ENCODE peak calls at places on chromosomes 13 and 19, in four cellular contexts. L, N, U and S are unnamed samples. For H3K9me3, the result is how much of the 10 kb centered on the place peaks cover.

GRCh38 chr13:42279080-42279479 is 7.1 kb downstream of the AKAP11 start:
- DNase-seq in U (no peak), N (no peak), L (no peak), S (no peak)

GRCh38 chr13:96796234-96796633 is 198.0 kb downstream of the OXGR1 start:
- DNase-seq in U (no peak), N (no peak), L (no peak), S (no peak)

GRCh38 chr19:16470911-16471811 is 609 bp downstream of the EPS15L1 start:
- DNase-seq in L (no peak), N (peak), U (peak), S (no peak)

GRCh38 chr19:49927526-49928264 is 1.3 kb upstream of the ATF5 start:
- DNase-seq in L (no peak), N (no peak), U (no peak), S (no peak)

GRCh38 chr19:40962460-40962961 is 28.6 kb upstream of the CYP2B6 start:
- DNase-seq in N (no peak), L (no peak), U (no peak), S (no peak)

GRCh38 chr19:31818740-31819228 is 469.5 kb upstream of the TSHZ3 start:
- DNase-seq in L (no peak), N (no peak), U (no peak), S (no peak)

GRCh38 chr19:13986348-13986904 is 19.7 kb downstream of the RFX1 start:
- DNase-seq in N (peak), U (peak), L (peak), S (peak)

GRCh38 chr13:41700790-41701310 is 243.5 kb downstream of the RGCC start:
- DNase-seq in N (no peak), L (peak), U (peak), S (no peak)

GRCh38 chr13:95535243-95535642 is 17.3 kb upstream of the CLDN10 start:
- DNase-seq in N (no peak), U (no peak), L (no peak), S (no peak)

GRCh38 chr19:35852029-35852780 is at the start of gene NPHS1:
- DNase-seq in L (no peak), N (no peak), U (no peak), S (no peak)

GRCh38 chr13:105207586-105208293 is 1327.7 kb downstream of the EFNB2 start:
- DNase-seq in N (no peak), U (no peak), L (no peak), S (no peak)

GRCh38 chr13:98927954-98928927 is 49.6 kb downstream of the DOCK9 start:
- DNase-seq in U (peak), L (peak), N (no peak), S (peak)

GRCh38 chr13:71760226-71760591 is 106.8 kb downstream of the DACH1 start:
- DNase-seq in N (no peak), U (no peak), L (no peak), S (no peak)

GRCh38 chr19:18097217-18097992 is at the start of gene MAST3:
- DNase-seq in U (peak), L (peak), N (peak), S (no peak)

GRCh38 chr13:98262307-98262706 is 85.2 kb upstream of the RNF113B start:
- DNase-seq in L (no peak), N (no peak), U (no peak), S (no peak)

GRCh38 chr13:37198629-37199028 is 93.2 kb upstream of the CSNK1A1L start:
- DNase-seq in U (no peak), N (no peak), L (no peak), S (no peak)

GRCh38 chr13:36431204-36432105 is 840 bp upstream of the CCNA1 start:
- DNase-seq in L (no peak), N (no peak), U (no peak), S (no peak)

GRCh38 chr13:108560092-108560491 is 69.3 kb upstream of the MYO16 start:
- DNase-seq in N (no peak), L (no peak), U (no peak), S (no peak)

GRCh38 chr13:36745436-36745835 is 71.6 kb downstream of the SERTM1 start:
- DNase-seq in L (no peak), U (no peak), N (no peak), S (no peak)

GRCh38 chr19:39563408-39563807 is 23.4 kb upstream of the EID2 start:
- DNase-seq in U (no peak), L (no peak), N (no peak), S (peak)

GRCh38 chr19:17109300-17109699 is 33.7 kb downstream of the MYO9B start:
- DNase-seq in N (no peak), L (no peak), U (no peak), S (no peak)

GRCh38 chr13:110262494-110262893 is 44.5 kb downstream of the COL4A1 start:
- DNase-seq in U (peak), N (no peak), L (no peak), S (no peak)

GRCh38 chr19:50505856-50506611 is 5.0 kb downstream of the JOSD2 start:
- DNase-seq in N (no peak), L (no peak), U (no peak), S (no peak)

GRCh38 chr13:99903140-99903539 is 68.4 kb downstream of the ZIC5 start:
- DNase-seq in N (no peak), L (no peak), U (no peak), S (no peak)

GRCh38 chr13:24727731-24728601 is 36.0 kb upstream of the RNF17 start:
- DNase-seq in L (peak), U (peak), N (peak), S (no peak)

GRCh38 chr13:38883783-38884182 is 106.8 kb downstream of the STOML3 start:
- DNase-seq in U (no peak), L (no peak), N (no peak), S (no peak)

GRCh38 chr19:48878219-48879024 is 6.2 kb downstream of the PPP1R15A start:
- DNase-seq in U (peak), N (no peak), L (peak), S (no peak)

GRCh38 chr13:100131863-100132574 is 43.1 kb downstream of the PCCA start:
- DNase-seq in U (no peak), N (no peak), L (no peak), S (no peak)

GRCh38 chr13:50842246-50842645 is 1.2 kb downstream of the DLEU7 start:
- DNase-seq in N (no peak), L (no peak), U (no peak), S (no peak)

GRCh38 chr19:51712461-51713081 is 11.2 kb downstream of the HAS1 start:
- DNase-seq in L (no peak), N (no peak), U (no peak), S (no peak)

GRCh38 chr19:16330368-16330801 is 5.8 kb downstream of the KLF2 start:
- DNase-seq in U (peak), L (peak), N (peak), S (no peak)

GRCh38 chr13:93227280-93227905 is 786 bp downstream of the GPC6 start:
- DNase-seq in N (peak), U (no peak), L (no peak), S (no peak)

GRCh38 chr13:30572859-30573275 is 44.9 kb upstream of the USPL1 start:
- DNase-seq in N (no peak), U (no peak), L (peak), S (no peak)

GRCh38 chr19:8610041-8610927 is at the start of gene ADAMTS10:
- DNase-seq in L (no peak), N (peak), U (peak), S (no peak)

GRCh38 chr13:97234742-97235141 is 12.6 kb downstream of the MBNL2 start:
- DNase-seq in N (peak), U (no peak), L (no peak), S (no peak)

GRCh38 chr13:21934309-21934708 is 263.4 kb downstream of the FGF9 start:
- DNase-seq in U (no peak), N (no peak), L (no peak), S (no peak)

DNA sequence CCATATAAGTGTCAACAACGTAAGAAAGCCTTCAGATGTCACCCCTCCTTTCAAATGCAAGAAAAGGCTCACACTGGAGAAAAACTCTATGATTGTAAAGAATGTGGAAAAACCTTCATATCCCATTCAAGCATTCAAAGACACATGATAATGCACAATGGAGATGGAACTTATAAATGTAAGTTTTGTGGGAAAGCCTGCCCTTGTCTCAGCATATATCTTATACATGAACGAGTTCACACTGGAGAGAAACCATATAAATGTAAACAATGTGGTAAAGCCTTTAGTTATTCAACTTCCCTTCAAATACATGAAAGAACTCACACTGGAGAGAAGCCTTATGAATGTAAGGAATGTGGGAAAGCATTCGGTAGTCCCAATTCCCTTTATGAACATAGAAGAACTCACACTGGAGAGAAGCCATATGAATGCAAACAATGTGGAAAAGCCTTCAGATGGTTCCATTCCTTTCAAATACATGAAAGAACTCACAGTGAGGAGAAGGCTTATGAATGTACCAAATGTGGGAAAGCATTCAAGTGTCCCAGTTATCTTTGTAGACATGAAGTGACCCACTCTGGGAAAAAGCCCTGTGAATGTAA is 11.1 kb downstream of the ZNF844 start:
- DNase-seq in U (no peak), N (no peak), L (no peak), S (no peak)
- H3K9me3 ChIP-seq in U (under half), N (half or more), L (under half), S (under half)

DNA sequence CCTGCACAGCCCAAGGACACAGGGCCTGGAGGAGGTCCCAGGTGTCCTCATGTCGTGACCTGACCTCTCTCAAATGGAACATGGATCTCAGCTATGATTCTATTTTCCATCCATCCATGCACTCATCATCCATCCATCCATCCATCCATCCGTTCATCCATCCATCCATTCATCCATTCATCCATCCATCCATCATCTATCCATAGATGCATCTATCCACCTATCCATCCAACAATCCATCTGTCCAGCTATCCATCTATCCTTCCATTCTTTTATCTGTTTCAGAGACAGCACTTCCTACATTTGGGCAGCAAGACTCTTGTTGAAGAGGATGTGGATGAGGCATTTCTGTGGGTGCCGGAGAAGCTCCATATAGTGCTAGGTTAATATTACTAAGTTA is 86.7 kb downstream of the SCGB2B2 start:
- DNase-seq in L (no peak), N (no peak), U (no peak), S (no peak)
- H3K9me3 ChIP-seq in L (under half), N (under half), U (under half), S (under half)

GRCh38 chr19:53388904-53389303 is 6.0 kb upstream of the ZNF765 start:
- DNase-seq in N (no peak), L (no peak), U (no peak), S (no peak)

GRCh38 chr19:53389591-53390377 is 5.2 kb upstream of the ZNF765 start:
- DNase-seq in L (no peak), N (no peak), U (no peak), S (no peak)

DNA sequence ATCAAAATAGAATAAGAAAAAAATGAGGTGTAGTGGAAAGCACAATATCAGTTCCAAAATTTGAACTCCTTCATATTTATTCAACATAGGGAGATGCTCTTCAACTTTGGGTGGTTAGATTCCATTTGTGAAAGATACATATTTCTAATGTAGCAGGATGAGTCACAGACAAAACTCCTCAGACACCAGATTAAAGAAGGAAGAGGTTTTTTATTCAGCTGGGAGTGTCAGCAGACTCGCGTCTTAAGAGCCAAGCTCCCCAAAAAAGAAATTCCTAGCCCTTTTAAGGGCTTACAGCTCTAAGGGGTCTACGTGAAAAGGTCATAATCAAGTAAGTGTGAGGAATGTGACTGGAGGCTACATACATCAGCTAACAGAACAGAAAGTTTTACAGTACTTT is 6.8 kb upstream of the ZNF765 start:
- DNase-seq in L (no peak), N (no peak), U (no peak), S (no peak)
- H3K9me3 ChIP-seq in L (under half), N (under half), U (under half), S (under half)

GRCh38 chr19:23345838-23346237 is 49.4 kb downstream of the ZNF91 start:
- DNase-seq in N (no peak), L (no peak), U (no peak), S (no peak)

GRCh38 chr19:23346696-23347095 is 48.6 kb downstream of the ZNF91 start:
- DNase-seq in N (no peak), L (no peak), U (no peak), S (no peak)

DNA sequence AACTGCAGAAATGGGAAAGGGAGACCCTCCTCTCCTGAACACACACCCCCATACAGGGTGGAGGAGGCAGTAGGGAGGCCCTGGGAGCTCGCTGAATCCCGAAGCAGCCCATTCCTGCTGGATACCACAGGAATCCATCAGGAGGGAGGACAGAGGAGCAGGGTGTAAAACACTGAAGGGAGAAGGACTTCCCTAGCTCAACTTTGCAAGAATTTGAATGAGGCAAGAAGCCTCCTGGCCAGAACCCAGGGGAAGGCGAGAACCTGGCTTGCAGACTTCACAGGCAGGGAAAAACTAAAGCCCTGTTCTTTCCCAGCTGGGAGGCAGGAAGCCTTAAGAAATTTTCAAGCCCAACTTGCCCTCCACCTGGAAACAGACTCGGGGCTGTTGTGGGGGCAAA is 43.5 kb downstream of the ZNF91 start:
- DNase-seq in L (no peak), U (no peak), N (no peak), S (no peak)
- H3K9me3 ChIP-seq in L (under half), U (under half), N (half or more), S (half or more)

GRCh38 chr19:57512845-57513244 is 13.1 kb downstream of the ZNF773 start:
- DNase-seq in N (no peak), U (no peak), L (no peak), S (no peak)
- H3K9me3 ChIP-seq in N (half or more), U (under half), L (under half), S (under half)

GRCh38 chr19:27729332-27729731 is 1483.6 kb downstream of the UQCRFS1 start:
- DNase-seq in N (no peak), L (no peak), U (no peak), S (no peak)
- H3K9me3 ChIP-seq in N (under half), L (under half), U (under half), S (under half)

GRCh38 chr19:6955082-6955481 is 66.1 kb downstream of the MBD3L2B start:
- DNase-seq in L (no peak), N (no peak), U (no peak), S (no peak)
- H3K9me3 ChIP-seq in L (under half), N (under half), U (under half), S (under half)